ENCODE peak calls at places on chromosome 7, in eight cellular contexts. Z, W, V, X, Y, B, O and N are unnamed samples.

GRCh38 chr7:100173806-100174495 is 3.2 kb downstream of the GPC2 start:
- DNase-seq in V (no peak), Z (no peak), O (no peak), X (no peak), B (no peak), Y (peak; percentile 53), W (no peak), N (no peak)

GRCh38 chr7:8260871-8261707 is 878 bp downstream of the ICA1 start:
- DNase-seq in Y (peak; percentile 82), X (peak; percentile 65), Z (peak; percentile 67), W (peak; percentile 76), B (peak; percentile 64), O (no peak), V (peak; percentile 67), N (peak; percentile 54)

GRCh38 chr7:3165681-3166580 is 122.3 kb upstream of the CARD11 start:
- DNase-seq in X (no peak), B (no peak), O (no peak), W (no peak), Z (peak; percentile 76), V (no peak), Y (no peak), N (no peak)

GRCh38 chr7:123538189-123538714 is 3.9 kb upstream of the IQUB start:
- DNase-seq in O (peak; percentile 26), Y (no peak), W (no peak), B (no peak), V (no peak), Z (no peak), X (no peak), N (no peak)

GRCh38 chr7:138491612-138492386 is 31.7 kb downstream of the TRIM24 start:
- DNase-seq in O (no peak), V (no peak), Z (no peak), B (no peak), W (no peak), Y (no peak), X (no peak), N (no peak)

GRCh38 chr7:33062023-33062781 is at the start of gene NT5C3A:
- DNase-seq in W (no peak), X (peak; percentile 50), B (no peak), Z (peak; percentile 57), V (peak; percentile 38), Y (no peak), O (no peak), N (peak; percentile 66)

GRCh38 chr7:155412416-155413253 is 45.3 kb upstream of the EN2 start:
- DNase-seq in Y (peak; percentile 74), O (no peak), B (peak; percentile 69), Z (peak; percentile 69), V (peak; percentile 68), X (no peak), W (peak; percentile 70), N (peak; percentile 73)

GRCh38 chr7:1843271-1843861 is 173.3 kb downstream of the ELFN1 start:
- DNase-seq in W (no peak), Y (peak; percentile 49), Z (no peak), X (peak; percentile 2), B (peak; percentile 39), O (no peak), V (no peak), N (no peak)

GRCh38 chr7:130883928-130884327 is 149.9 kb upstream of the KLF14 start:
- DNase-seq in W (no peak), X (no peak), V (no peak), Z (no peak), B (no peak), O (no peak), Y (no peak), N (no peak)

GRCh38 chr7:108314049-108314448 is 142.2 kb downstream of the NRCAM start:
- DNase-seq in V (no peak), B (no peak), X (no peak), W (no peak), Z (no peak), Y (no peak), O (no peak), N (no peak)

GRCh38 chr7:31382722-31383121 is 42.2 kb upstream of the NEUROD6 start:
- DNase-seq in B (no peak), Y (no peak), O (no peak), Z (no peak), V (no peak), X (no peak), W (no peak), N (no peak)

GRCh38 chr7:134619627-134620331 is 26.9 kb upstream of the BPGM start:
- DNase-seq in O (peak; percentile 70), X (no peak), V (no peak), Z (no peak), Y (no peak), B (no peak), W (no peak), N (no peak)

GRCh38 chr7:45923290-45923689 is 2.2 kb upstream of the IGFBP3 start:
- DNase-seq in B (peak; percentile 80), O (no peak), W (peak; percentile 75), X (peak; percentile 79), V (peak; percentile 74), Z (peak; percentile 80), Y (peak; percentile 84), N (peak; percentile 70)

GRCh38 chr7:138887085-138887705 is 89.2 kb upstream of the ATP6V0A4 start:
- DNase-seq in O (no peak), B (no peak), W (no peak), Y (no peak), V (no peak), Z (no peak), X (no peak), N (no peak)

GRCh38 chr7:51121945-51122425 is 194.6 kb downstream of the COBL start:
- DNase-seq in W (no peak), Z (peak; percentile 32), O (no peak), X (peak; percentile 37), Y (no peak), B (no peak), V (no peak), N (no peak)

GRCh38 chr7:137994091-137994688 is 7.7 kb downstream of the CREB3L2 start:
- DNase-seq in X (no peak), O (no peak), B (no peak), W (no peak), Z (no peak), V (no peak), Y (no peak), N (no peak)

GRCh38 chr7:136179829-136180721 is 202.9 kb upstream of the MTPN start:
- DNase-seq in Z (no peak), V (no peak), X (no peak), O (no peak), W (no peak), B (no peak), Y (no peak), N (no peak)

GRCh38 chr7:70574970-70575799 is 556.8 kb upstream of the GALNT17 start:
- DNase-seq in W (no peak), Y (no peak), O (no peak), X (no peak), V (no peak), Z (no peak), B (no peak), N (peak; percentile 80)

GRCh38 chr7:51029586-51030230 is 247.0 kb upstream of the GRB10 start:
- DNase-seq in B (no peak), W (no peak), Z (no peak), O (peak; percentile 74), Y (no peak), X (no peak), V (no peak), N (no peak)

GRCh38 chr7:100793806-100794660 is 33.3 kb downstream of the EPHB4 start:
- DNase-seq in Y (no peak), O (no peak), V (no peak), B (no peak), W (no peak), X (no peak), Z (no peak), N (no peak)

GRCh38 chr7:16668978-16669377 is 23.0 kb downstream of the BZW2 start:
- DNase-seq in Y (no peak), Z (no peak), O (no peak), B (no peak), X (no peak), V (no peak), W (no peak), N (no peak)
- H3K4me3 ChIP-seq in Y (no peak overlapping the region), Z (no peak overlapping the region), O (no peak overlapping the region), B (no peak overlapping the region), X (no peak overlapping the region), V (no peak overlapping the region), W (no peak overlapping the region), N (no peak overlapping the region)

GRCh38 chr7:5872326-5872725 is 8.3 kb upstream of the OCM start:
- DNase-seq in O (no peak), B (no peak), X (no peak), Z (no peak), W (no peak), V (no peak), Y (no peak), N (no peak)
- TF ChIP-seq CTCF in O (no peak), B (no peak), X (no peak), Z (no peak), W (no peak), V (no peak), Y (no peak), N (no peak)

GRCh38 chr7:24441331-24442059 is 131.8 kb upstream of the PALS2 start:
- DNase-seq in V (no peak), X (no peak), W (no peak), B (no peak), O (no peak), Y (no peak), Z (no peak), N (no peak)
- H3K27ac ChIP-seq in V (no peak overlapping the region), X (no peak overlapping the region), W (no peak overlapping the region), B (no peak overlapping the region), O (no peak overlapping the region), Y (no peak overlapping the region), Z (no peak overlapping the region), N (no peak overlapping the region)

GRCh38 chr7:28033386-28033785 is 147.2 kb downstream of the JAZF1 start:
- DNase-seq in Z (no peak), B (no peak), V (no peak), O (no peak), Y (no peak), X (no peak), W (no peak), N (no peak)

GRCh38 chr7:28032738-28033380 is 147.7 kb downstream of the JAZF1 start:
- DNase-seq in Y (no peak), X (no peak), Z (no peak), O (no peak), W (no peak), B (no peak), V (no peak), N (no peak)

GRCh38 chr7:28037220-28038010 is 143.2 kb downstream of the JAZF1 start:
- DNase-seq in Z (no peak), X (no peak), V (no peak), W (no peak), Y (no peak), O (peak; percentile 83), B (no peak), N (no peak)

GRCh38 chr7:28038175-28038855 is 142.3 kb downstream of the JAZF1 start:
- DNase-seq in V (no peak), B (no peak), Z (no peak), X (no peak), Y (no peak), W (no peak), O (no peak), N (no peak)

DNA sequence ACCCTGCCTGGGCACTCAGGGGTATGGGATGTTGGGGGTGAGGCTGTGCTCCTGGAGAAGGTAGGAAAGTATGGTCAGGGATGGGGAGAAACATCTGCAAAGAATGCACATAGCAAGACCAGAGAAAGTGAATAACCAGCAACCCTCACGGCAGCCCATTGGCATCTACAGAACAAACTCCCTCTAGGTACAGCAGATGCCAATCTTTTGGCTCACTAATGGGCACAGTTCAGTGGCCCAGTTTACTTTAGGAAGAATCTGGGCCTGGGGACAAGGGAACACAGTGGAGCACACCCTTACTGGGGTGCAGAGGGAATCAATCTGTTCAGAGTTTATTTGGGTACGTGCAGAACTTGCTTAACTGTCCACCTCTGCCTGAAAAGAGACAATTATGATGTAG is 143.8 kb downstream of the JAZF1 start:
- DNase-seq in B (no peak), Y (no peak), X (no peak), V (no peak), W (no peak), Z (no peak), O (no peak), N (no peak)
- H3K4me3 ChIP-seq in B (no peak overlapping the region), Y (no peak overlapping the region), X (no peak overlapping the region), V (no peak overlapping the region), W (no peak overlapping the region), Z (no peak overlapping the region), O (peak overlapping the region; percentile 29), N (no peak overlapping the region)